ENCODE peak calls at places on chromosome 21, in four cellular contexts. One of them, this sample, is unnamed.

GRCh38 chr21:44087426-44088400 is 19.5 kb upstream of the PWP2 start:
- DNase-seq in naive thymus-derived CD8-positive, alpha-beta T cell: no peak
- DNase-seq in AG10803: no peak
- DNase-seq in body of pancreas: no peak
- DNase-seq in this sample: no peak

GRCh38 chr21:39610705-39611104 is 2.0 kb upstream of the B3GALT5 start:
- DNase-seq in AG10803: no peak
- DNase-seq in naive thymus-derived CD8-positive, alpha-beta T cell: no peak
- DNase-seq in body of pancreas: peak
- DNase-seq in this sample: no peak

GRCh38 chr21:34201001-34201400 is 127.6 kb downstream of the MRPS6 start:
- DNase-seq in naive thymus-derived CD8-positive, alpha-beta T cell: no peak
- DNase-seq in body of pancreas: no peak
- DNase-seq in AG10803: no peak
- DNase-seq in this sample: no peak

GRCh38 chr21:45262041-45262581 is 25.6 kb downstream of the POFUT2 start:
- DNase-seq in body of pancreas: no peak
- DNase-seq in AG10803: no peak
- DNase-seq in naive thymus-derived CD8-positive, alpha-beta T cell: no peak
- DNase-seq in this sample: no peak

GRCh38 chr21:16079830-16080229 is 350.0 kb downstream of the USP25 start:
- DNase-seq in naive thymus-derived CD8-positive, alpha-beta T cell: no peak
- DNase-seq in body of pancreas: no peak
- DNase-seq in AG10803: peak
- DNase-seq in this sample: no peak

GRCh38 chr21:42453301-42454220 is 42.5 kb downstream of the RSPH1 start:
- DNase-seq in body of pancreas: no peak
- DNase-seq in AG10803: no peak
- DNase-seq in naive thymus-derived CD8-positive, alpha-beta T cell: no peak
- DNase-seq in this sample: no peak

GRCh38 chr21:16084776-16085364 is 355.1 kb downstream of the USP25 start:
- DNase-seq in body of pancreas: peak
- DNase-seq in AG10803: peak
- DNase-seq in naive thymus-derived CD8-positive, alpha-beta T cell: no peak
- DNase-seq in this sample: no peak

GRCh38 chr21:17196619-17197018 is 316.2 kb upstream of the CXADR start:
- DNase-seq in naive thymus-derived CD8-positive, alpha-beta T cell: no peak
- DNase-seq in body of pancreas: no peak
- DNase-seq in AG10803: no peak
- DNase-seq in this sample: no peak

GRCh38 chr21:31180256-31181088 is 142.2 kb upstream of the KRTAP19-8 start:
- DNase-seq in body of pancreas: no peak
- DNase-seq in AG10803: peak
- DNase-seq in naive thymus-derived CD8-positive, alpha-beta T cell: peak
- DNase-seq in this sample: no peak